ENCODE peak calls at places on chromosomes 4 and X, in ten cellular contexts. One of them, this sample, is unnamed.

GRCh38 chr4:185965456-185966384 is 103.2 kb upstream of the TLR3 start:
- DNase-seq in hepatocyte: no peak
- DNase-seq in H9: no peak
- DNase-seq in right atrium auricular region: no peak
- DNase-seq in tibial nerve: no peak
- DNase-seq in Peyer's patch: no peak
- DNase-seq in left lung: no peak
- DNase-seq in WERI-Rb-1: no peak
- DNase-seq in ovary: no peak
- DNase-seq in lung: no peak
- DNase-seq in this sample: no peak

GRCh38 chrX:105822138-105823091 is at the start of gene NRK:
- DNase-seq in WERI-Rb-1: no peak
- DNase-seq in ovary: peak
- DNase-seq in right atrium auricular region: no peak
- DNase-seq in H9: peak
- DNase-seq in lung: no peak
- DNase-seq in Peyer's patch: no peak
- DNase-seq in hepatocyte: peak
- DNase-seq in tibial nerve: no peak
- DNase-seq in left lung: peak
- DNase-seq in this sample: no peak

GRCh38 chr4:110005461-110006056 is 92.9 kb downstream of the EGF start:
- DNase-seq in hepatocyte: peak
- DNase-seq in right atrium auricular region: no peak
- DNase-seq in lung: no peak
- DNase-seq in ovary: no peak
- DNase-seq in left lung: no peak
- DNase-seq in tibial nerve: peak
- DNase-seq in Peyer's patch: no peak
- DNase-seq in WERI-Rb-1: no peak
- DNase-seq in H9: no peak
- DNase-seq in this sample: no peak

GRCh38 chrX:22147214-22147613 is 115.1 kb downstream of the PHEX start:
- DNase-seq in H9: no peak
- DNase-seq in lung: no peak
- DNase-seq in hepatocyte: no peak
- DNase-seq in ovary: no peak
- DNase-seq in right atrium auricular region: no peak
- DNase-seq in Peyer's patch: no peak
- DNase-seq in tibial nerve: no peak
- DNase-seq in WERI-Rb-1: no peak
- DNase-seq in left lung: no peak
- DNase-seq in this sample: no peak

GRCh38 chr4:41176357-41176756 is 38.0 kb downstream of the APBB2 start:
- DNase-seq in hepatocyte: no peak
- DNase-seq in H9: no peak
- DNase-seq in Peyer's patch: no peak
- DNase-seq in right atrium auricular region: no peak
- DNase-seq in WERI-Rb-1: no peak
- DNase-seq in tibial nerve: no peak
- DNase-seq in ovary: no peak
- DNase-seq in left lung: no peak
- DNase-seq in lung: no peak
- DNase-seq in this sample: no peak

GRCh38 chr4:19941434-19941833 is 310.3 kb upstream of the SLIT2 start:
- DNase-seq in right atrium auricular region: no peak
- DNase-seq in lung: no peak
- DNase-seq in Peyer's patch: no peak
- DNase-seq in tibial nerve: no peak
- DNase-seq in H9: no peak
- DNase-seq in ovary: no peak
- DNase-seq in hepatocyte: no peak
- DNase-seq in left lung: no peak
- DNase-seq in WERI-Rb-1: no peak
- DNase-seq in this sample: no peak

GRCh38 chrX:104565791-104566687 is at the start of gene IL1RAPL2:
- DNase-seq in hepatocyte: peak
- DNase-seq in Peyer's patch: no peak
- DNase-seq in right atrium auricular region: no peak
- DNase-seq in H9: peak
- DNase-seq in left lung: no peak
- DNase-seq in lung: no peak
- DNase-seq in ovary: no peak
- DNase-seq in tibial nerve: no peak
- DNase-seq in WERI-Rb-1: peak
- DNase-seq in this sample: no peak

GRCh38 chr4:15366660-15367059 is 61.2 kb upstream of the C1QTNF7 start:
- DNase-seq in lung: no peak
- DNase-seq in left lung: no peak
- DNase-seq in WERI-Rb-1: no peak
- DNase-seq in hepatocyte: no peak
- DNase-seq in H9: no peak
- DNase-seq in ovary: no peak
- DNase-seq in tibial nerve: no peak
- DNase-seq in right atrium auricular region: no peak
- DNase-seq in Peyer's patch: no peak
- DNase-seq in this sample: no peak

GRCh38 chr4:156931267-156931666 is 40.3 kb downstream of the PDGFC start:
- DNase-seq in hepatocyte: peak
- DNase-seq in right atrium auricular region: no peak
- DNase-seq in Peyer's patch: no peak
- DNase-seq in tibial nerve: no peak
- DNase-seq in ovary: no peak
- DNase-seq in WERI-Rb-1: no peak
- DNase-seq in H9: no peak
- DNase-seq in left lung: no peak
- DNase-seq in lung: no peak
- DNase-seq in this sample: no peak

GRCh38 chr4:182745268-182745667 is 171.9 kb downstream of the DCTD start:
- DNase-seq in H9: no peak
- DNase-seq in ovary: no peak
- DNase-seq in hepatocyte: peak
- DNase-seq in left lung: no peak
- DNase-seq in tibial nerve: no peak
- DNase-seq in Peyer's patch: no peak
- DNase-seq in WERI-Rb-1: no peak
- DNase-seq in lung: no peak
- DNase-seq in right atrium auricular region: no peak
- DNase-seq in this sample: no peak

GRCh38 chr4:24956763-24957162 is 43.9 kb upstream of the CCDC149 start:
- DNase-seq in right atrium auricular region: no peak
- DNase-seq in Peyer's patch: no peak
- DNase-seq in lung: peak
- DNase-seq in WERI-Rb-1: no peak
- DNase-seq in ovary: no peak
- DNase-seq in hepatocyte: no peak
- DNase-seq in H9: no peak
- DNase-seq in left lung: no peak
- DNase-seq in tibial nerve: no peak
- DNase-seq in this sample: peak

GRCh38 chr4:109332926-109333464 is 30.5 kb upstream of the COL25A1 start:
- DNase-seq in lung: no peak
- DNase-seq in hepatocyte: no peak
- DNase-seq in H9: peak
- DNase-seq in right atrium auricular region: no peak
- DNase-seq in Peyer's patch: no peak
- DNase-seq in WERI-Rb-1: peak
- DNase-seq in left lung: no peak
- DNase-seq in tibial nerve: no peak
- DNase-seq in ovary: no peak
- DNase-seq in this sample: no peak

GRCh38 chr4:158821228-158822009 is 52.6 kb downstream of the FNIP2 start:
- DNase-seq in tibial nerve: no peak
- DNase-seq in lung: no peak
- DNase-seq in WERI-Rb-1: no peak
- DNase-seq in H9: no peak
- DNase-seq in hepatocyte: no peak
- DNase-seq in left lung: no peak
- DNase-seq in ovary: no peak
- DNase-seq in right atrium auricular region: no peak
- DNase-seq in Peyer's patch: no peak
- DNase-seq in this sample: no peak

GRCh38 chr4:48109413-48110263 is 24.4 kb downstream of the TXK start:
- DNase-seq in H9: no peak
- DNase-seq in WERI-Rb-1: peak
- DNase-seq in lung: no peak
- DNase-seq in right atrium auricular region: no peak
- DNase-seq in left lung: no peak
- DNase-seq in hepatocyte: peak
- DNase-seq in tibial nerve: no peak
- DNase-seq in ovary: no peak
- DNase-seq in Peyer's patch: no peak
- DNase-seq in this sample: no peak

GRCh38 chr4:163558539-163559044 is 64.1 kb downstream of the TMA16 start:
- DNase-seq in Peyer's patch: peak
- DNase-seq in H9: no peak
- DNase-seq in hepatocyte: peak
- DNase-seq in left lung: peak
- DNase-seq in tibial nerve: peak
- DNase-seq in right atrium auricular region: no peak
- DNase-seq in lung: no peak
- DNase-seq in WERI-Rb-1: no peak
- DNase-seq in ovary: no peak
- DNase-seq in this sample: no peak

GRCh38 chr4:151236036-151236435 is 40.9 kb upstream of the PRSS48 start:
- DNase-seq in right atrium auricular region: no peak
- DNase-seq in ovary: no peak
- DNase-seq in Peyer's patch: no peak
- DNase-seq in hepatocyte: no peak
- DNase-seq in H9: no peak
- DNase-seq in WERI-Rb-1: no peak
- DNase-seq in left lung: no peak
- DNase-seq in lung: no peak
- DNase-seq in tibial nerve: no peak
- DNase-seq in this sample: no peak

GRCh38 chr4:151239608-151240007 is 37.4 kb upstream of the PRSS48 start:
- DNase-seq in tibial nerve: no peak
- DNase-seq in WERI-Rb-1: no peak
- DNase-seq in lung: no peak
- DNase-seq in right atrium auricular region: no peak
- DNase-seq in Peyer's patch: no peak
- DNase-seq in left lung: no peak
- DNase-seq in ovary: no peak
- DNase-seq in H9: no peak
- DNase-seq in hepatocyte: no peak
- DNase-seq in this sample: no peak

GRCh38 chr4:151233600-151233999 is 43.4 kb upstream of the PRSS48 start:
- DNase-seq in WERI-Rb-1: peak
- DNase-seq in hepatocyte: no peak
- DNase-seq in H9: no peak
- DNase-seq in ovary: no peak
- DNase-seq in Peyer's patch: no peak
- DNase-seq in lung: no peak
- DNase-seq in tibial nerve: no peak
- DNase-seq in right atrium auricular region: no peak
- DNase-seq in left lung: no peak
- DNase-seq in this sample: no peak

GRCh38 chr4:151242305-151242704 is 34.7 kb upstream of the PRSS48 start:
- DNase-seq in left lung: no peak
- DNase-seq in WERI-Rb-1: no peak
- DNase-seq in H9: no peak
- DNase-seq in right atrium auricular region: no peak
- DNase-seq in hepatocyte: no peak
- DNase-seq in tibial nerve: no peak
- DNase-seq in Peyer's patch: no peak
- DNase-seq in ovary: no peak
- DNase-seq in lung: no peak
- DNase-seq in this sample: no peak

GRCh38 chr4:151238477-151238876 is 38.5 kb upstream of the PRSS48 start:
- DNase-seq in WERI-Rb-1: no peak
- DNase-seq in right atrium auricular region: no peak
- DNase-seq in H9: no peak
- DNase-seq in tibial nerve: peak
- DNase-seq in Peyer's patch: no peak
- DNase-seq in ovary: no peak
- DNase-seq in left lung: no peak
- DNase-seq in hepatocyte: peak
- DNase-seq in lung: no peak
- DNase-seq in this sample: no peak
- TF ChIP-seq CTCF in WERI-Rb-1: no peak
- TF ChIP-seq CTCF in right atrium auricular region: peak
- TF ChIP-seq CTCF in H9: no peak
- TF ChIP-seq CTCF in tibial nerve: peak
- TF ChIP-seq CTCF in Peyer's patch: no peak
- TF ChIP-seq CTCF in ovary: no peak
- TF ChIP-seq CTCF in left lung: no peak
- TF ChIP-seq CTCF in hepatocyte: peak
- TF ChIP-seq CTCF in lung: no peak
- TF ChIP-seq CTCF in this sample: no peak

DNA sequence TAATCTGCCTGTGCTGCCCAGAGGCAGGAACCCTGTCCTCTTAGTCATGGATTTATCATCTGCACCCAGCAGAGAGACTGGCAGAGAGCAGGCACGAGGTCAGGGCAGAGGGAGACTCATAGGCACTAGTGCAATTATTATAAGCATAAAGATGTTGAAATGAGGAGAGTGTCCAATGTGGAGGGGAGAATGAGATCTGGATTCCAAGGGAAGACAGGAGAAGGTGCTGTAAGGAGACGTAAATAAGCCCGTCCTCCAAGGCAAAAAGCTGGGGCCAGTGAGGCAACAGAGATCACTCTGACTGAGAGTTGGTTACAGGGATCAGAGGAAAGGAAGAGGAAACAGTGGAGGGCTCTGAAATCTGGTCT is 406.2 kb downstream of the MAPK10 start:
- DNase-seq in lung: no peak
- DNase-seq in WERI-Rb-1: no peak
- DNase-seq in H9: no peak
- DNase-seq in left lung: no peak
- DNase-seq in right atrium auricular region: no peak
- DNase-seq in hepatocyte: peak
- DNase-seq in Peyer's patch: no peak
- DNase-seq in ovary: no peak
- DNase-seq in tibial nerve: no peak
- DNase-seq in this sample: no peak
- H3K27ac ChIP-seq in lung: no peak
- H3K27ac ChIP-seq in WERI-Rb-1: no peak
- H3K27ac ChIP-seq in H9: no peak
- H3K27ac ChIP-seq in left lung: no peak
- H3K27ac ChIP-seq in right atrium auricular region: no peak
- H3K27ac ChIP-seq in hepatocyte: no peak
- H3K27ac ChIP-seq in Peyer's patch: no peak
- H3K27ac ChIP-seq in ovary: no peak
- H3K27ac ChIP-seq in tibial nerve: no peak
- H3K27ac ChIP-seq in this sample: no peak

GRCh38 chrX:38654302-38654701 is 93.0 kb downstream of the TSPAN7 start:
- DNase-seq in Peyer's patch: no peak
- DNase-seq in hepatocyte: peak
- DNase-seq in H9: no peak
- DNase-seq in WERI-Rb-1: peak
- DNase-seq in tibial nerve: peak
- DNase-seq in right atrium auricular region: no peak
- DNase-seq in lung: no peak
- DNase-seq in ovary: no peak
- DNase-seq in left lung: no peak
- DNase-seq in this sample: no peak
- TF ChIP-seq CTCF in Peyer's patch: no peak
- TF ChIP-seq CTCF in hepatocyte: peak
- TF ChIP-seq CTCF in H9: peak
- TF ChIP-seq CTCF in WERI-Rb-1: peak
- TF ChIP-seq CTCF in tibial nerve: peak
- TF ChIP-seq CTCF in right atrium auricular region: peak
- TF ChIP-seq CTCF in lung: peak
- TF ChIP-seq CTCF in ovary: no peak
- TF ChIP-seq CTCF in left lung: peak
- TF ChIP-seq CTCF in this sample: peak

GRCh38 chr4:101630319-101630986 is 160.1 kb upstream of the BANK1 start:
- DNase-seq in WERI-Rb-1: no peak
- DNase-seq in left lung: no peak
- DNase-seq in H9: no peak
- DNase-seq in lung: no peak
- DNase-seq in Peyer's patch: no peak
- DNase-seq in ovary: no peak
- DNase-seq in hepatocyte: no peak
- DNase-seq in right atrium auricular region: no peak
- DNase-seq in tibial nerve: no peak
- DNase-seq in this sample: no peak
- H3K27ac ChIP-seq in WERI-Rb-1: no peak
- H3K27ac ChIP-seq in left lung: no peak
- H3K27ac ChIP-seq in H9: no peak
- H3K27ac ChIP-seq in lung: no peak
- H3K27ac ChIP-seq in Peyer's patch: no peak
- H3K27ac ChIP-seq in ovary: no peak
- H3K27ac ChIP-seq in hepatocyte: no peak
- H3K27ac ChIP-seq in right atrium auricular region: no peak
- H3K27ac ChIP-seq in tibial nerve: no peak
- H3K27ac ChIP-seq in this sample: no peak